ENCODE peak calls at places on chromosomes 5 and 9, in eight cellular contexts. L, M, V, N, A, Z, G and K are unnamed samples. For H3K27me3, the result is how much of the 10 kb centered on the place peaks cover.

GRCh38 chr9:110655723-110656641 is 12.6 kb upstream of the MUSK start:
- DNase-seq in L (no peak), M (no peak), V (no peak), N (peak), A (peak), Z (no peak), G (peak), K (no peak)

GRCh38 chr5:87242242-87242641 is 25.4 kb upstream of the RASA1 start:
- DNase-seq in L (no peak), M (no peak), V (no peak), N (no peak), A (no peak), Z (no peak), G (no peak), K (no peak)

GRCh38 chr9:87194471-87194870 is 247.2 kb upstream of the GAS1 start:
- DNase-seq in L (no peak), M (no peak), V (no peak), N (no peak), A (peak), Z (no peak), G (no peak), K (no peak)

GRCh38 chr9:22105005-22105722 is 96.1 kb upstream of the CDKN2B start:
- DNase-seq in L (no peak), M (no peak), V (no peak), N (no peak), A (no peak), Z (no peak), G (no peak), K (no peak)

GRCh38 chr5:176797456-176798093 is 12.8 kb upstream of the UNC5A start:
- DNase-seq in L (no peak), M (no peak), V (no peak), N (no peak), A (no peak), Z (no peak), G (no peak), K (no peak)

GRCh38 chr5:61683926-61684325 is 351.9 kb downstream of the ZSWIM6 start:
- DNase-seq in L (no peak), M (no peak), V (no peak), N (no peak), A (no peak), Z (no peak), G (no peak), K (no peak)

GRCh38 chr9:87214991-87215390 is 267.7 kb upstream of the GAS1 start:
- DNase-seq in L (no peak), M (no peak), V (no peak), N (no peak), A (no peak), Z (no peak), G (no peak), K (no peak)

GRCh38 chr5:6704361-6704851 is 8.8 kb upstream of the TENT4A start:
- DNase-seq in L (no peak), M (no peak), V (no peak), N (peak), A (peak), Z (peak), G (peak), K (no peak)

GRCh38 chr5:99835791-99836190 is 699.4 kb upstream of the FAM174A start:
- DNase-seq in L (no peak), M (no peak), V (no peak), N (no peak), A (no peak), Z (no peak), G (no peak), K (no peak)

GRCh38 chr5:8613078-8613685 is 744.2 kb downstream of the MTRR start:
- DNase-seq in L (no peak), M (no peak), V (no peak), N (no peak), A (no peak), Z (no peak), G (no peak), K (no peak)

GRCh38 chr5:18305288-18305899 is 671.1 kb downstream of the TAF11L14 start:
- DNase-seq in L (no peak), M (no peak), V (no peak), N (no peak), A (peak), Z (no peak), G (no peak), K (no peak)

GRCh38 chr5:172129174-172129764 is 58.8 kb downstream of the STK10 start:
- DNase-seq in L (no peak), M (no peak), V (no peak), N (no peak), A (no peak), Z (no peak), G (no peak), K (no peak)

GRCh38 chr9:136185596-136185995 is 19.3 kb downstream of the LHX3 start:
- DNase-seq in L (no peak), M (no peak), V (no peak), N (no peak), A (no peak), Z (no peak), G (no peak), K (no peak)

GRCh38 chr9:136186386-136186785 is 18.5 kb downstream of the LHX3 start:
- DNase-seq in L (no peak), M (no peak), V (no peak), N (no peak), A (no peak), Z (no peak), G (no peak), K (no peak)

GRCh38 chr9:136182850-136183422 is 22.0 kb downstream of the LHX3 start:
- DNase-seq in L (no peak), M (no peak), V (no peak), N (no peak), A (no peak), Z (no peak), G (no peak), K (no peak)

GRCh38 chr9:136187197-136187596 is 17.7 kb downstream of the LHX3 start:
- DNase-seq in L (no peak), M (no peak), V (no peak), N (no peak), A (no peak), Z (no peak), G (no peak), K (no peak)

DNA sequence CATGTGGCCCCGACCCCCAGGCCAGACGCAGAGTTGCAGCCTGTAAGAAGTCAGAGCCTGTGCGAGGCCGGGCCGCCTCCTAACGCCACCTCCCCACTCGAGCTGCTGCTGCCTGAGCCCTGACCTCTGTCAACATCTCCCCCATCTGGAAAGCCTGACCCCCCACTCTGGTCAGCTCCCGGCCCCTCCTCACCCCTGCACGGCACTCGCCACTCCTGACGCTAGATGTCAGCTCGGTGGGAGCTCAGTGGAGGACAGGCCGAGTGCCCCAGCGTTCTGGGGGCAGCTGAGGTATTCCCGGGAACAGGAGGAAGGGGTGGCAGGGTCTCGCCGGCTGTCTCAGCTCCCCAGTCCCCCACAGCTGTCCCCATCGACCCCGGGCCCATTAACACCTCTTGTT is 19.9 kb downstream of the LHX3 start:
- DNase-seq in L (no peak), M (no peak), V (no peak), N (no peak), A (no peak), Z (no peak), G (no peak), K (no peak)
- H3K27me3 ChIP-seq in L (under half), M (half or more), V (half or more), N (half or more), A (half or more), Z (under half), G (under half), K (half or more)

GRCh38 chr9:27865031-27865438 is 291.8 kb upstream of the C9orf72 start:
- DNase-seq in L (peak), M (no peak), V (no peak), N (no peak), A (no peak), Z (no peak), G (no peak), K (no peak)

GRCh38 chr9:27866741-27867140 is 293.5 kb upstream of the C9orf72 start:
- DNase-seq in L (no peak), M (no peak), V (no peak), N (no peak), A (no peak), Z (no peak), G (no peak), K (no peak)

GRCh38 chr9:27870404-27870803 is 297.1 kb upstream of the C9orf72 start:
- DNase-seq in L (peak), M (no peak), V (no peak), N (no peak), A (no peak), Z (no peak), G (no peak), K (no peak)
- TF ChIP-seq POLR2A in L (no peak), M (no peak), V (no peak), N (no peak), A (no peak), Z (no peak), G (no peak), K (no peak)

DNA sequence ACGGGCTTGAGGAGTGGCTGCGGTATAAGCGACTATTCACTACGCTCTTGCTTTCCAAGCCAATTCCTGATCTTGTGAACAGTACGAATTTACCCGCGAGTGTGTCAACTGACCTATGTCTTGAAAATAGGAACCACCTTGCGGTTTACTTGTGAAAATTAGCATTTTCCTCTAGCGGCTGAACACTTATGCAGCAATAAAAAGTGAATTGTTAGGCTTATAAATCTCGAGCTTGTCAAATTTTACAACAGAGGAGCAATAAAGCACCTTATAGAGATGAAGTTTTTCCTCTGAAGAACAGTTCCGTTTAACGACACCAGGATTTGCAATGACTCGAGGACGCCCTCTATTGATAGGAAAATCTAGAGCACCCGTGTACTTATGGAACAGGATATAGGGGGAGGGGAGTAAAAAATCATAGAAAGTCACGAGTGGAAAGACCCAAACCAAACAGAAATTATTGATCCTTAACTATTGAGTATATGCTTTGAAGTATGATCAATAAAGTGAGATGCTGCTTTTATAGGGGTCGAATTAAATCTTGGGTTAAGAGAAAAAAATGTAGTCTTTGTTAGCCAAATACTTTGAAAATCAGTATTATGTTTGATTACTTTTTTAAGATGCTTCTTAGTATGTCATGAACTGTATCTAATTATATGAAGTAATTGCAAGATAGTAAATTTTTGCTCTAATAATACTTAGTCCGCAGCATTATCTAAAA is 1.9 kb upstream of the RGMB start:
- DNase-seq in L (no peak), M (no peak), V (peak), N (peak), A (peak), Z (peak), G (peak), K (no peak)
- H3K27ac ChIP-seq in L (peak), M (peak), V (peak), N (peak), A (peak), Z (peak), G (peak), K (peak)

GRCh38 chr5:77211691-77212047 is 1.2 kb downstream of the PDE8B start:
- DNase-seq in L (no peak), M (no peak), V (no peak), N (no peak), A (no peak), Z (no peak), G (no peak), K (no peak)

GRCh38 chr5:77210091-77211012 is at the start of gene PDE8B:
- DNase-seq in L (no peak), M (no peak), V (no peak), N (no peak), A (no peak), Z (no peak), G (peak), K (no peak)

GRCh38 chr5:77213601-77214000 is 3.1 kb downstream of the PDE8B start:
- DNase-seq in L (no peak), M (no peak), V (no peak), N (no peak), A (no peak), Z (no peak), G (no peak), K (no peak)

GRCh38 chr5:77211013-77211690 is 672 bp downstream of the PDE8B start:
- DNase-seq in L (no peak), M (no peak), V (no peak), N (no peak), A (no peak), Z (no peak), G (no peak), K (no peak)

DNA sequence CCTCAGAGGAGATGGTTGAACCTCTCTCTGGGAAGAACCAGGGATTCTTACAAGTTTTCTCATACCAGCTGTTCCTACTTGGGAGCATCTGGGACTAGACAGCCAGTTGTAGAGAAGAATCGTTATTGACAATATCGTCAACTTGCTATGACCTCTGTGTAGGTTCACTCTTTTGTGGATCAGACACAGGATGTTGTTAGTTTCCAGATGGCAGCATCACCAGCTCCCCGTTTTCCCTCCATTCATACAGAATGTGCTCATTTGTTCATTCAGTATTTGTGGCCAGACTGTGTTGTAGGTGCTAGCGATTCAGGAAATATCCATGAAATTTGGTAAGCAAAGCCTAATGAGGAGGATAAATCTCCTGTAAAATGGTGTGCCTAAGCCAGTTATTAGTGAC is 3.7 kb downstream of the PDE8B start:
- DNase-seq in L (no peak), M (no peak), V (no peak), N (no peak), A (no peak), Z (no peak), G (no peak), K (no peak)
- H3K27me3 ChIP-seq in L (under half), M (under half), V (under half), N (under half), A (half or more), Z (under half), G (under half), K (under half)

GRCh38 chr9:35904966-35905781 is 828 bp upstream of the HRCT1 start:
- DNase-seq in L (no peak), M (no peak), V (no peak), N (no peak), A (peak), Z (no peak), G (no peak), K (no peak)

GRCh38 chr9:35906923-35907699 is 1.1 kb downstream of the HRCT1 start:
- DNase-seq in L (no peak), M (no peak), V (no peak), N (peak), A (peak), Z (no peak), G (peak), K (no peak)

GRCh38 chr9:35904338-35904737 is 1.7 kb upstream of the HRCT1 start:
- DNase-seq in L (no peak), M (no peak), V (no peak), N (no peak), A (no peak), Z (no peak), G (no peak), K (no peak)

GRCh38 chr9:35907732-35908483 is 1.4 kb upstream of the SPAAR start:
- DNase-seq in L (no peak), M (no peak), V (peak), N (peak), A (peak), Z (peak), G (peak), K (peak)

DNA sequence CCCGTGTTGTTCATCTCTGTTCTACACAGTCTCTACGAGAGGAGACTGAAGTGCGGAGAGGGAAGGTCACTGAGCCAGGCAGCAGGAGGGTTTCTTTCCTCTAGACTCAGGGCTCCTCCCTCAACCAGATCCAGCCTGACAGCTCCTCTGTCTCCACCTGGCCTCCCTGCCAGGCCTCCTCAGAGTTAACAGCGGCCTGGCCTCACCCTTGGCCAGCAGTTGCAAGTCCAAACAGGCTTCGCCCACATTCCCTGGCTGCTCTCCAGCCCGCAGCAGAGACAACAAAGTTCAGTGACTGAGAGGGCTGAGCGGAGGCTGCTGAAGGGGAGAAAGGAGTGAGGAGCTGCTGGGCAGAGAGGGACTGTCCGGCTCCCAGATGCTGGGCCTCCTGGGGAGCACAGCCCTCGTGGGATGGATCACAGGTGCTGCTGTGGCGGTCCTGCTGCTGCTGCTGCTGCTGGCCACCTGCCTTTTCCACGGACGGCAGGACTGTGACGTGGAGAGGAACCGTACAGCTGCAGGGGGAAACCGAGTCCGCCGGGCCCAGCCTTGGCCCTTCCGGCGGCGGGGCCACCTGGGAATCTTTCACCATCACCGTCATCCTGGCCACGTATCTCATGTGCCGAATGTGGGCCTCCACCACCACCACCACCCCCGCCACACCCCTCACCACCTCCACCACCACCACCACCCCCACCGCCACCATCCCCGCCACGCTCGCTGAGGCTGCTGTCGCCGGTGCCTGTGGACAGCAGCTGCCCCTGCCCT is at the start of gene HRCT1:
- DNase-seq in L (peak), M (peak), V (peak), N (peak), A (peak), Z (peak), G (peak), K (peak)
- TF ChIP-seq POLR2A in L (peak), M (no peak), V (no peak), N (no peak), A (no peak), Z (no peak), G (peak), K (no peak)

GRCh38 chr5:95668728-95669127 is 14.1 kb downstream of the SPATA9 start:
- DNase-seq in L (no peak), M (no peak), V (no peak), N (no peak), A (peak), Z (no peak), G (no peak), K (no peak)
- H3K27ac ChIP-seq in L (no peak), M (no peak), V (no peak), N (no peak), A (no peak), Z (no peak), G (no peak), K (no peak)

GRCh38 chr5:42948961-42949347 is 91.2 kb downstream of the ANXA2R start:
- DNase-seq in L (no peak), M (no peak), V (no peak), N (no peak), A (no peak), Z (no peak), G (no peak), K (no peak)
- H3K27me3 ChIP-seq in L (under half), M (half or more), V (half or more), N (under half), A (under half), Z (half or more), G (under half), K (under half)

GRCh38 chr5:143494162-143494561 is 90.7 kb upstream of the NR3C1 start:
- DNase-seq in L (no peak), M (no peak), V (no peak), N (no peak), A (peak), Z (no peak), G (no peak), K (no peak)

GRCh38 chr5:143496928-143497327 is 93.4 kb upstream of the NR3C1 start:
- DNase-seq in L (no peak), M (no peak), V (no peak), N (no peak), A (peak), Z (no peak), G (no peak), K (no peak)

GRCh38 chr5:143495124-143495523 is 91.6 kb upstream of the NR3C1 start:
- DNase-seq in L (no peak), M (no peak), V (no peak), N (no peak), A (peak), Z (no peak), G (no peak), K (no peak)

GRCh38 chr5:143494595-143494994 is 91.1 kb upstream of the NR3C1 start:
- DNase-seq in L (no peak), M (no peak), V (no peak), N (no peak), A (no peak), Z (no peak), G (no peak), K (no peak)

GRCh38 chr5:143495823-143496275 is 92.4 kb upstream of the NR3C1 start:
- DNase-seq in L (no peak), M (no peak), V (no peak), N (no peak), A (peak), Z (no peak), G (peak), K (peak)
- TF ChIP-seq POLR2A in L (no peak), M (no peak), V (no peak), N (no peak), A (no peak), Z (no peak), G (no peak), K (no peak)